ENCODE peak calls at places on chromosomes 12 and 14, in four cellular contexts. A, R, Z and E are unnamed samples.

GRCh38 chr14:25945746-25946145 is 652.1 kb downstream of the NOVA1 start:
- DNase-seq in R (no peak), A (no peak), Z (no peak), E (no peak)

GRCh38 chr12:120925740-120926563 is 21.8 kb upstream of the SPPL3 start:
- DNase-seq in R (no peak), Z (no peak), A (peak; percentile 59), E (no peak)

GRCh38 chr12:65756956-65757511 is 67.2 kb upstream of the HMGA2 start:
- DNase-seq in A (no peak), R (no peak), Z (no peak), E (no peak)

GRCh38 chr12:53343978-53344377 is 7.8 kb upstream of the SP7 start:
- DNase-seq in Z (peak; percentile 33), R (no peak), A (no peak), E (no peak)

GRCh38 chr12:123502163-123502562 is 31.4 kb downstream of the RILPL1 start:
- DNase-seq in A (no peak), Z (no peak), R (no peak), E (no peak)

GRCh38 chr12:87756721-87757120 is 272.5 kb downstream of the C12orf50 start:
- DNase-seq in A (no peak), Z (no peak), R (no peak), E (no peak)

GRCh38 chr12:111597731-111598636 is 1.1 kb downstream of the ATXN2 start:
- DNase-seq in A (peak; percentile 70), R (peak; percentile 46), Z (peak; percentile 34), E (peak; percentile 51)

GRCh38 chr12:94242871-94243270 is 94.5 kb downstream of the PLXNC1 start:
- DNase-seq in A (no peak), Z (no peak), R (no peak), E (no peak)

GRCh38 chr12:45304514-45305178 is 88.8 kb downstream of the ANO6 start:
- DNase-seq in Z (no peak), A (no peak), R (no peak), E (no peak)

GRCh38 chr14:100239200-100239839 is 376 bp downstream of the YY1 start:
- DNase-seq in Z (no peak), A (no peak), R (peak; percentile 59), E (peak; percentile 36)

GRCh38 chr14:102776761-102777710 is at the start of gene TRAF3:
- DNase-seq in Z (peak; percentile 70), A (peak; percentile 65), R (peak; percentile 62), E (peak; percentile 62)

GRCh38 chr12:119208626-119209061 is 29.9 kb downstream of the HSPB8 start:
- DNase-seq in A (peak; percentile 47), R (no peak), Z (no peak), E (peak; percentile 63)

GRCh38 chr12:110282956-110283817 is 2.1 kb downstream of the ATP2A2 start:
- DNase-seq in R (no peak), A (no peak), Z (peak; percentile 24), E (no peak)

GRCh38 chr12:57511161-57511560 is 9.2 kb downstream of the DDIT3 start:
- DNase-seq in A (no peak), Z (no peak), R (no peak), E (no peak)
- H3K36me3 ChIP-seq in A (peaks cover 83% of the 10 kb centered on the region), Z (peaks cover 80% of the 10 kb centered on the region), R (peaks cover 51% of the 10 kb centered on the region), E (peaks cover 34% of the 10 kb centered on the region)

DNA sequence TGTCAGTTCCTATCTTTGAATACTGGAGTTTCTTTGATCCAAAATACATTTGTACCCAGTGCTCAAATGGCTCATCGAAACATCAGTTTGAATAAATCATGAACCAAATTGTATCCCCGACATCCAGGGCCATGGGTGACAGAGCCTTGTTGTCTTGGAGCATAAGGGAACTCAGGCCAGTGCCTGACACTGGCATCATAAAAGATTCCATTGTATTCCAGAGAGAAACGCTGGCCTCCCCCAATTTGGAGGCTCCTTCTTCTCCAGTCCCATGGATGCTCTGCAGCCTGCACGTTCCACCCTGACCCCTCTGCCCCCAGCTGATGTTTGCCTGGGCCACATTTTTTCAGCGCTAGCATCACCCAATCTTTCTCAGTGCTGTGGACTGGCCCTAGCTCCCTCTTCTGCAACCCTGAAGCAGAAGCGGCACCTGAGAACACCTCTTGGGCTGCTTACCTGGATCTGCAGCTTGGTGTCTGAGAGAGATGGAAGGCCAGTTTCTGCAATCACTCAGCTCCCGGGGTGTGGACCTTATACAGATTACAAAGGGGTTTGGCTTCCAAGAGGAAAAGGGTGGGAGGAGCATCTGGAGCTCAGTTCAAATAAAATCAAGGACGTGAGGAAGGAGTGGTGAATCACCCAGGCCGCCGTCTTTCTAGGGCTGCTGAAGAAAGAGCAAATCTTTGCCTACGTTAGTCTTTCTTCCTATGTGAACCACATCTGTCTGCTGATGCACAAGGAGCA is at the start of gene RNASE1:
- DNase-seq in Z (no peak), R (peak; percentile 63), A (no peak), E (peak; percentile 81)
- H3K4me3 ChIP-seq in Z (no peak within 1 kb of the TSS), R (peak within 1 kb of the TSS; percentile 17), A (no peak within 1 kb of the TSS), E (peak within 1 kb of the TSS; percentile 55)

GRCh38 chr14:23094666-23095195 is at the start of gene ACIN1:
- DNase-seq in R (no peak), A (no peak), Z (peak; percentile 94), E (peak; percentile 71)
- H3K36me3 ChIP-seq in R (peaks cover 32% of the 10 kb centered on the region), A (peaks cover 37% of the 10 kb centered on the region), Z (peaks cover 65% of the 10 kb centered on the region), E (peaks cover 15% of the 10 kb centered on the region)

DNA sequence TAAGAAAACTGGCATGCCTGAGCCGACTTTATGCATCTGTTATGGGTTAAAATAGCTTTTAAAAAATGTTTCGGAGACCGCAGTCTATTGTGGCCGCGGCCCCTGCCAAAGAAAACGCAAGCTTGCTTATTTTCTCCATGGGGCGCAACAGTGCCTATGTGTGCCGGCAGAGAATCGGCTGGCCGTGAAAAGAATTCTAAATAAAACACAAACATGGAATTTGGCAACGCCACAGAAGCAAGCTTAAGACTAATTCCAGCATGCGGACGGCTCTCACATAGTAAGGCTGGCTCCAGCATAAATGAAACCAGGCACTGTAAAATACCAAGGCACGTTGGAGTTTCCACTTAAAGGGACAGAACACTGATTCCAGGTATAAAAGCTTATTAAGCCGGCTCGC is 56.7 kb downstream of the BCL11B start:
- DNase-seq in Z (no peak), A (no peak), R (no peak), E (no peak)
- H3K4me3 ChIP-seq in Z (no peak overlapping the region), A (no peak overlapping the region), R (no peak overlapping the region), E (no peak overlapping the region)

GRCh38 chr12:48938805-48939204 is 13.5 kb upstream of the FKBP11 start:
- DNase-seq in Z (peak; percentile 26), A (no peak), R (no peak), E (no peak)
- H3K36me3 ChIP-seq in Z (peaks cover 75% of the 10 kb centered on the region), A (peaks cover 14% of the 10 kb centered on the region), R (peaks cover 11% of the 10 kb centered on the region), E (peaks cover 42% of the 10 kb centered on the region)

DNA sequence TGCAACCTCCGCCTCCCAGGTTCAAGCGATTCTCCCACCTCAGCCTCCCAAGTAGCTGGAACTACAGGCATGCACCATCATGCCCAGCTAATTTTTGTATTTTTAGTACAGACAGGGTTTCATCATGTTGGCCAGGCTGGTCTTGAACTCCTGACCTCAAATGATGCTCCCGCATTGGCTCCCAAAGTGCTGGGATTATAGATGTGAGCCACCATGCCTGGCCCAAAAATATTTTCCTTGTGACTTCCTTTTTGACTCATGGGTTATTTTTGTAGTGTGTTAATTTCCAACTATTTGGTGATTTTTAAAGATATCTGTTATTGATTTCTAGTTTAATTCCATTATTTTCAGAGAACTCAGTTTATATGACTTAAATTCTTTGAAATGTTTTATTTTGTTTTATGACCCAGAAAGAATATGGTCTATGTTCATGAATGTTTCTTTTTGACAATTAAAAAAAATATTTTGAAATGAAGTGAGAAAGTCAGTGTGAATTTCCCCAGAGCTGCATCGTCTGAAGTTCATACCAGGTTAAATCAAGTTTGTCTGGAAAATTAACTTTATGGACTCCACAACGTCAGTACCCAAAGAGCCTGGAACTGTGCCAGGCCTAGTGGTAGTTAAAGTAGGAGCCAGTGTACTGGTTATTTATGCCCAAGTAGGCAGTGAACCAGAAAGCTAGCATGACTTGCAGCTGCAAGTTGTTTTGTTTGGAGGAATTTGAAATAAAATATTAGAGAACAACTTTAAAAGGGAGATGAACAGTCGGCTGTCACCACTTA is 2.8 kb upstream of the CDKL1 start:
- DNase-seq in Z (no peak), R (peak; percentile 44), A (no peak), E (no peak)
- H3K4me3 ChIP-seq in Z (no peak overlapping the region), R (no peak overlapping the region), A (no peak overlapping the region), E (no peak overlapping the region)

GRCh38 chr12:57188090-57188425 is 28.5 kb upstream of the NXPH4 start:
- DNase-seq in R (no peak), Z (no peak), A (no peak), E (no peak)

GRCh38 chr12:57190821-57191220 is 25.8 kb upstream of the NXPH4 start:
- DNase-seq in R (no peak), A (no peak), Z (no peak), E (no peak)

GRCh38 chr12:57191410-57191809 is 25.2 kb upstream of the NXPH4 start:
- DNase-seq in Z (no peak), A (no peak), R (no peak), E (no peak)

GRCh38 chr12:57187222-57188089 is 29.1 kb upstream of the NXPH4 start:
- DNase-seq in R (no peak), A (no peak), Z (no peak), E (no peak)

DNA sequence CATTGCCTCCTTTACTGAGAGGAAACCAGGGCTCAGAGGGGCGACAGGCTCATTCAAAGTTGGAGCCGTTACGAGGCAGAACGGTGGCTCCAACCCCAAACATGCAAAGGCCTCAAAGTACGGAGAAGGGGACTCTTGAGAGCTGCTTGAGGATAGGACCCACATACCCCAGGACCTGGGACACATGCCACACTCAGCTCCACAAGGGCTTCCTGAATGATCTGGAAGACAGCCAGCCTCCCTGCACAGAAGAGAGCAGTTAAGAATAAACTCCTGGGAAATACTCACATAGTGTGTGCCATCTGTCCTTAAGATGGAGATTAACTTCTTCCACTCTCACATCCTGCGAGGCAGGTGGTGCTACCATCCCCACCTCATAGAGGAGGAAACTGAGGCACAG is 26.6 kb upstream of the NXPH4 start:
- DNase-seq in A (no peak), Z (no peak), R (no peak), E (peak; percentile 70)
- H3K36me3 ChIP-seq in A (peaks cover 25% of the 10 kb centered on the region), Z (no peaks in the 10 kb centered on the region), R (no peaks in the 10 kb centered on the region), E (peaks cover 68% of the 10 kb centered on the region)

DNA sequence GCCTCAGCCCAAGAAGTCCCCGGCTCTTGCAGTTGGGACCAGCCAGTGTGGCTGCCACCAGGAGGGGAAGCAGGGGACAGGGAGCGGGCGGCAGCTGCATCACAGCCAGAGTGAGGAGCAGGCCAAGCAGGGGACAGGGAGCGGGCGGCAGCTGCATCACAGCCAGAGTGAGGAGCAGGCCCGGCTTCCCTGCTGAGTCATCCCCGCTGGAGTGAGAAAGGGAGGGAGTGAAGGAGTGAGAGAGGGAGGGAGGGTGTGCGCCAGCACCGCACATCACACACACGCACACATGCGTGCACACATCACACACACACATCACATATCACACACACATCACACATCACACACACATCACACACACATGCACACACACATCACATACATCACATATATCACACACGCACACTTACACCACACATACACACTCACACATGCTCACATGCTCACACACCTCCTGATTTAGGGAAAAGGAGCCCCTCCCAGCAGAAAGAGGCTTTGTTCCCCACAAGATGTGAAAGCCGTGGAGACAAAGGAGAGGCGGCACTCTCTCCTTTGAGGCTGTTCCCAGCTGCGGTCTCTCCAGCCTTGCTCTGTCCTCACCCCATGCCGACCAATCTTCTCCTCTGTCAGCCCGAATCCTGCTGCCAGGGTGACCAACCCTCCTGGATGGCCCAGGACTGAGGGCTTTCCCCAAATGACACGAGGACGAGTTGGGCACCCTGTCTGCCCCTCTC is 16.8 kb upstream of the ZDHHC22 start:
- DNase-seq in Z (no peak), R (no peak), A (peak; percentile 68), E (no peak)
- H3K4me3 ChIP-seq in Z (no peak overlapping the region), R (no peak overlapping the region), A (peak overlapping the region; percentile 32), E (no peak overlapping the region)

GRCh38 chr14:61730756-61731373 is 31.4 kb upstream of the SNAPC1 start:
- DNase-seq in A (no peak), R (no peak), Z (peak; percentile 46), E (no peak)
- H3K36me3 ChIP-seq in A (peaks cover 90% of the 10 kb centered on the region), R (peaks cover 52% of the 10 kb centered on the region), Z (peaks cover 97% of the 10 kb centered on the region), E (peaks cover 8% of the 10 kb centered on the region)